ENCODE peak calls at places on chromosomes 5 and 9, in nine cellular contexts. One of them, this sample, is unnamed.

GRCh38 chr5:36090033-36090432 is 23.4 kb upstream of the UGT3A2 start:
- DNase-seq in neural progenitor cell: peak
- DNase-seq in upper lobe of right lung: no peak
- DNase-seq in stomach: no peak
- DNase-seq in GM23248: peak
- DNase-seq in EH: peak
- DNase-seq in foreskin fibroblast: peak
- DNase-seq in PC-3: peak
- DNase-seq in activated effector memory CD4-positive, alpha-beta T cell treated with anti-CD3 and anti-CD28 coated beads, Interleukin-2, amount 50 U/mL, for 16 hours: no peak
- DNase-seq in this sample: peak

GRCh38 chr5:38434981-38435710 is 121.3 kb downstream of the LIFR start:
- DNase-seq in neural progenitor cell: no peak
- DNase-seq in upper lobe of right lung: no peak
- DNase-seq in stomach: no peak
- DNase-seq in GM23248: peak
- DNase-seq in EH: peak
- DNase-seq in foreskin fibroblast: peak
- DNase-seq in PC-3: no peak
- DNase-seq in activated effector memory CD4-positive, alpha-beta T cell treated with anti-CD3 and anti-CD28 coated beads, Interleukin-2, amount 50 U/mL, for 16 hours: no peak
- DNase-seq in this sample: no peak

GRCh38 chr5:68544091-68544655 is 328.6 kb downstream of the PIK3R1 start:
- DNase-seq in neural progenitor cell: no peak
- DNase-seq in upper lobe of right lung: no peak
- DNase-seq in stomach: no peak
- DNase-seq in GM23248: no peak
- DNase-seq in EH: no peak
- DNase-seq in foreskin fibroblast: no peak
- DNase-seq in PC-3: no peak
- DNase-seq in activated effector memory CD4-positive, alpha-beta T cell treated with anti-CD3 and anti-CD28 coated beads, Interleukin-2, amount 50 U/mL, for 16 hours: no peak
- DNase-seq in this sample: no peak

GRCh38 chr9:114588671-114589526 is 1.3 kb downstream of the ATP6V1G1 start:
- DNase-seq in neural progenitor cell: peak
- DNase-seq in upper lobe of right lung: no peak
- DNase-seq in stomach: no peak
- DNase-seq in GM23248: peak
- DNase-seq in EH: peak
- DNase-seq in foreskin fibroblast: peak
- DNase-seq in PC-3: peak
- DNase-seq in activated effector memory CD4-positive, alpha-beta T cell treated with anti-CD3 and anti-CD28 coated beads, Interleukin-2, amount 50 U/mL, for 16 hours: peak
- DNase-seq in this sample: no peak

GRCh38 chr5:135488727-135489465 is 36.7 kb upstream of the TIFAB start:
- DNase-seq in neural progenitor cell: peak
- DNase-seq in upper lobe of right lung: no peak
- DNase-seq in stomach: no peak
- DNase-seq in GM23248: peak
- DNase-seq in EH: peak
- DNase-seq in foreskin fibroblast: peak
- DNase-seq in PC-3: peak
- DNase-seq in activated effector memory CD4-positive, alpha-beta T cell treated with anti-CD3 and anti-CD28 coated beads, Interleukin-2, amount 50 U/mL, for 16 hours: peak
- DNase-seq in this sample: peak

GRCh38 chr9:38393128-38393809 is 767 bp downstream of the ALDH1B1 start:
- DNase-seq in neural progenitor cell: no peak
- DNase-seq in upper lobe of right lung: no peak
- DNase-seq in stomach: no peak
- DNase-seq in GM23248: peak
- DNase-seq in EH: peak
- DNase-seq in foreskin fibroblast: peak
- DNase-seq in PC-3: no peak
- DNase-seq in activated effector memory CD4-positive, alpha-beta T cell treated with anti-CD3 and anti-CD28 coated beads, Interleukin-2, amount 50 U/mL, for 16 hours: no peak
- DNase-seq in this sample: no peak

GRCh38 chr9:134233022-134233421 is 68.7 kb upstream of the RNU6ATAC start:
- DNase-seq in neural progenitor cell: no peak
- DNase-seq in upper lobe of right lung: peak
- DNase-seq in stomach: no peak
- DNase-seq in GM23248: no peak
- DNase-seq in EH: no peak
- DNase-seq in foreskin fibroblast: no peak
- DNase-seq in PC-3: no peak
- DNase-seq in activated effector memory CD4-positive, alpha-beta T cell treated with anti-CD3 and anti-CD28 coated beads, Interleukin-2, amount 50 U/mL, for 16 hours: no peak
- DNase-seq in this sample: no peak

GRCh38 chr9:137865581-137866145 is 11.9 kb upstream of the CACNA1B start:
- DNase-seq in neural progenitor cell: no peak
- DNase-seq in upper lobe of right lung: no peak
- DNase-seq in stomach: no peak
- DNase-seq in GM23248: no peak
- DNase-seq in EH: no peak
- DNase-seq in foreskin fibroblast: no peak
- DNase-seq in PC-3: no peak
- DNase-seq in activated effector memory CD4-positive, alpha-beta T cell treated with anti-CD3 and anti-CD28 coated beads, Interleukin-2, amount 50 U/mL, for 16 hours: no peak
- DNase-seq in this sample: no peak

GRCh38 chr5:168987540-168988300 is 313.2 kb downstream of the SLIT3 start:
- DNase-seq in neural progenitor cell: peak
- DNase-seq in upper lobe of right lung: peak
- DNase-seq in stomach: peak
- DNase-seq in GM23248: peak
- DNase-seq in EH: peak
- DNase-seq in foreskin fibroblast: peak
- DNase-seq in PC-3: peak
- DNase-seq in activated effector memory CD4-positive, alpha-beta T cell treated with anti-CD3 and anti-CD28 coated beads, Interleukin-2, amount 50 U/mL, for 16 hours: peak
- DNase-seq in this sample: peak

GRCh38 chr9:137190315-137190853 is 1.9 kb downstream of the SSNA1 start:
- DNase-seq in neural progenitor cell: no peak
- DNase-seq in upper lobe of right lung: no peak
- DNase-seq in stomach: peak
- DNase-seq in GM23248: no peak
- DNase-seq in EH: no peak
- DNase-seq in foreskin fibroblast: peak
- DNase-seq in PC-3: peak
- DNase-seq in activated effector memory CD4-positive, alpha-beta T cell treated with anti-CD3 and anti-CD28 coated beads, Interleukin-2, amount 50 U/mL, for 16 hours: no peak
- DNase-seq in this sample: no peak

GRCh38 chr5:169065400-169065799 is 235.5 kb downstream of the SLIT3 start:
- DNase-seq in neural progenitor cell: no peak
- DNase-seq in upper lobe of right lung: no peak
- DNase-seq in stomach: no peak
- DNase-seq in GM23248: peak
- DNase-seq in EH: peak
- DNase-seq in foreskin fibroblast: no peak
- DNase-seq in PC-3: peak
- DNase-seq in activated effector memory CD4-positive, alpha-beta T cell treated with anti-CD3 and anti-CD28 coated beads, Interleukin-2, amount 50 U/mL, for 16 hours: no peak
- DNase-seq in this sample: no peak

GRCh38 chr5:180874804-180875582 is 13.9 kb upstream of the ZFP62 start:
- DNase-seq in neural progenitor cell: no peak
- DNase-seq in upper lobe of right lung: no peak
- DNase-seq in stomach: no peak
- DNase-seq in GM23248: no peak
- DNase-seq in EH: no peak
- DNase-seq in foreskin fibroblast: no peak
- DNase-seq in PC-3: no peak
- DNase-seq in activated effector memory CD4-positive, alpha-beta T cell treated with anti-CD3 and anti-CD28 coated beads, Interleukin-2, amount 50 U/mL, for 16 hours: no peak
- DNase-seq in this sample: no peak

GRCh38 chr5:112535339-112535738 is 116.3 kb upstream of the EPB41L4A start:
- DNase-seq in neural progenitor cell: no peak
- DNase-seq in upper lobe of right lung: no peak
- DNase-seq in stomach: no peak
- DNase-seq in GM23248: no peak
- DNase-seq in EH: no peak
- DNase-seq in foreskin fibroblast: no peak
- DNase-seq in PC-3: no peak
- DNase-seq in activated effector memory CD4-positive, alpha-beta T cell treated with anti-CD3 and anti-CD28 coated beads, Interleukin-2, amount 50 U/mL, for 16 hours: no peak
- DNase-seq in this sample: no peak

GRCh38 chr9:93680445-93681315 is 104.3 kb downstream of the PHF2 start:
- DNase-seq in neural progenitor cell: no peak
- DNase-seq in upper lobe of right lung: peak
- DNase-seq in stomach: peak
- DNase-seq in GM23248: no peak
- DNase-seq in EH: no peak
- DNase-seq in foreskin fibroblast: no peak
- DNase-seq in PC-3: no peak
- DNase-seq in activated effector memory CD4-positive, alpha-beta T cell treated with anti-CD3 and anti-CD28 coated beads, Interleukin-2, amount 50 U/mL, for 16 hours: peak
- DNase-seq in this sample: no peak

GRCh38 chr5:68369436-68370125 is 154.0 kb downstream of the PIK3R1 start:
- DNase-seq in neural progenitor cell: no peak
- DNase-seq in upper lobe of right lung: no peak
- DNase-seq in stomach: no peak
- DNase-seq in GM23248: no peak
- DNase-seq in EH: no peak
- DNase-seq in foreskin fibroblast: no peak
- DNase-seq in PC-3: no peak
- DNase-seq in activated effector memory CD4-positive, alpha-beta T cell treated with anti-CD3 and anti-CD28 coated beads, Interleukin-2, amount 50 U/mL, for 16 hours: peak
- DNase-seq in this sample: no peak

GRCh38 chr5:132714456-132715307 is 22.7 kb downstream of the KIF3A start:
- DNase-seq in neural progenitor cell: no peak
- DNase-seq in upper lobe of right lung: no peak
- DNase-seq in stomach: no peak
- DNase-seq in GM23248: peak
- DNase-seq in EH: peak
- DNase-seq in foreskin fibroblast: peak
- DNase-seq in PC-3: peak
- DNase-seq in activated effector memory CD4-positive, alpha-beta T cell treated with anti-CD3 and anti-CD28 coated beads, Interleukin-2, amount 50 U/mL, for 16 hours: no peak
- DNase-seq in this sample: no peak

GRCh38 chr5:83729389-83729788 is 8.7 kb upstream of the HAPLN1 start:
- DNase-seq in neural progenitor cell: no peak
- DNase-seq in upper lobe of right lung: no peak
- DNase-seq in stomach: no peak
- DNase-seq in GM23248: no peak
- DNase-seq in EH: no peak
- DNase-seq in foreskin fibroblast: no peak
- DNase-seq in PC-3: no peak
- DNase-seq in activated effector memory CD4-positive, alpha-beta T cell treated with anti-CD3 and anti-CD28 coated beads, Interleukin-2, amount 50 U/mL, for 16 hours: no peak
- DNase-seq in this sample: no peak

GRCh38 chr9:96172797-96173196 is 129.2 kb downstream of the HSD17B3 start:
- DNase-seq in neural progenitor cell: no peak
- DNase-seq in upper lobe of right lung: no peak
- DNase-seq in stomach: no peak
- DNase-seq in GM23248: no peak
- DNase-seq in EH: no peak
- DNase-seq in foreskin fibroblast: no peak
- DNase-seq in PC-3: no peak
- DNase-seq in activated effector memory CD4-positive, alpha-beta T cell treated with anti-CD3 and anti-CD28 coated beads, Interleukin-2, amount 50 U/mL, for 16 hours: no peak
- DNase-seq in this sample: no peak

GRCh38 chr9:113992994-113993393 is 85.1 kb downstream of the AMBP start:
- DNase-seq in neural progenitor cell: no peak
- DNase-seq in upper lobe of right lung: no peak
- DNase-seq in stomach: no peak
- DNase-seq in GM23248: no peak
- DNase-seq in EH: no peak
- DNase-seq in foreskin fibroblast: no peak
- DNase-seq in PC-3: no peak
- DNase-seq in activated effector memory CD4-positive, alpha-beta T cell treated with anti-CD3 and anti-CD28 coated beads, Interleukin-2, amount 50 U/mL, for 16 hours: peak
- DNase-seq in this sample: no peak

GRCh38 chr5:68279960-68280359 is 64.4 kb downstream of the PIK3R1 start:
- DNase-seq in neural progenitor cell: no peak
- DNase-seq in upper lobe of right lung: no peak
- DNase-seq in stomach: no peak
- DNase-seq in GM23248: no peak
- DNase-seq in EH: no peak
- DNase-seq in foreskin fibroblast: no peak
- DNase-seq in PC-3: no peak
- DNase-seq in activated effector memory CD4-positive, alpha-beta T cell treated with anti-CD3 and anti-CD28 coated beads, Interleukin-2, amount 50 U/mL, for 16 hours: peak
- DNase-seq in this sample: no peak

GRCh38 chr9:27303219-27303618 is 6.3 kb upstream of the EQTN start:
- DNase-seq in neural progenitor cell: peak
- DNase-seq in upper lobe of right lung: no peak
- DNase-seq in stomach: no peak
- DNase-seq in GM23248: peak
- DNase-seq in EH: peak
- DNase-seq in foreskin fibroblast: no peak
- DNase-seq in PC-3: peak
- DNase-seq in activated effector memory CD4-positive, alpha-beta T cell treated with anti-CD3 and anti-CD28 coated beads, Interleukin-2, amount 50 U/mL, for 16 hours: no peak
- DNase-seq in this sample: no peak

GRCh38 chr5:107674655-107675054 is 3.9 kb upstream of the EFNA5 start:
- DNase-seq in neural progenitor cell: no peak
- DNase-seq in upper lobe of right lung: no peak
- DNase-seq in stomach: no peak
- DNase-seq in GM23248: peak
- DNase-seq in EH: peak
- DNase-seq in foreskin fibroblast: peak
- DNase-seq in PC-3: peak
- DNase-seq in activated effector memory CD4-positive, alpha-beta T cell treated with anti-CD3 and anti-CD28 coated beads, Interleukin-2, amount 50 U/mL, for 16 hours: no peak
- DNase-seq in this sample: peak

GRCh38 chr9:111891910-111892499 is 4.6 kb upstream of the UGCG start:
- DNase-seq in neural progenitor cell: no peak
- DNase-seq in upper lobe of right lung: no peak
- DNase-seq in stomach: peak
- DNase-seq in GM23248: no peak
- DNase-seq in EH: peak
- DNase-seq in foreskin fibroblast: peak
- DNase-seq in PC-3: peak
- DNase-seq in activated effector memory CD4-positive, alpha-beta T cell treated with anti-CD3 and anti-CD28 coated beads, Interleukin-2, amount 50 U/mL, for 16 hours: no peak
- DNase-seq in this sample: no peak

GRCh38 chr5:31733365-31733764 is 94.4 kb downstream of the PDZD2 start:
- DNase-seq in neural progenitor cell: no peak
- DNase-seq in upper lobe of right lung: no peak
- DNase-seq in stomach: no peak
- DNase-seq in GM23248: no peak
- DNase-seq in EH: no peak
- DNase-seq in foreskin fibroblast: no peak
- DNase-seq in PC-3: peak
- DNase-seq in activated effector memory CD4-positive, alpha-beta T cell treated with anti-CD3 and anti-CD28 coated beads, Interleukin-2, amount 50 U/mL, for 16 hours: no peak
- DNase-seq in this sample: no peak

GRCh38 chr9:77977210-77977611 is 54.4 kb downstream of the GNAQ start:
- DNase-seq in neural progenitor cell: peak
- DNase-seq in upper lobe of right lung: no peak
- DNase-seq in stomach: peak
- DNase-seq in GM23248: peak
- DNase-seq in EH: peak
- DNase-seq in foreskin fibroblast: peak
- DNase-seq in PC-3: no peak
- DNase-seq in activated effector memory CD4-positive, alpha-beta T cell treated with anti-CD3 and anti-CD28 coated beads, Interleukin-2, amount 50 U/mL, for 16 hours: peak
- DNase-seq in this sample: no peak

GRCh38 chr5:67453526-67453925 is 256.9 kb upstream of the CD180 start:
- DNase-seq in neural progenitor cell: no peak
- DNase-seq in upper lobe of right lung: no peak
- DNase-seq in stomach: no peak
- DNase-seq in GM23248: no peak
- DNase-seq in EH: peak
- DNase-seq in foreskin fibroblast: peak
- DNase-seq in PC-3: no peak
- DNase-seq in activated effector memory CD4-positive, alpha-beta T cell treated with anti-CD3 and anti-CD28 coated beads, Interleukin-2, amount 50 U/mL, for 16 hours: no peak
- DNase-seq in this sample: no peak

GRCh38 chr9:23826120-23826629 is at the start of gene ELAVL2:
- DNase-seq in neural progenitor cell: peak
- DNase-seq in upper lobe of right lung: peak
- DNase-seq in stomach: peak
- DNase-seq in GM23248: peak
- DNase-seq in EH: peak
- DNase-seq in foreskin fibroblast: peak
- DNase-seq in PC-3: peak
- DNase-seq in activated effector memory CD4-positive, alpha-beta T cell treated with anti-CD3 and anti-CD28 coated beads, Interleukin-2, amount 50 U/mL, for 16 hours: peak
- DNase-seq in this sample: no peak

This sample was measured in HS-5.